ENCODE peak calls at places on chromosomes 13 and 19, in nine cellular contexts. One of them, this sample, is unnamed.

GRCh38 chr19:44626067-44626624 is 12.8 kb downstream of the IGSF23 start:
- DNase-seq in GOT3: no peak
- DNase-seq in substantia nigra: no peak
- DNase-seq in MG63: peak
- DNase-seq in ureter: no peak
- DNase-seq in stimulated activated naive CD4-positive, alpha-beta T cell: no peak
- DNase-seq in naive thymus-derived CD8-positive, alpha-beta T cell: no peak
- DNase-seq in G401: no peak
- DNase-seq in PC-9: peak
- DNase-seq in this sample: peak

GRCh38 chr13:98405690-98406344 is 171.1 kb downstream of the STK24 start:
- DNase-seq in GOT3: no peak
- DNase-seq in substantia nigra: no peak
- DNase-seq in MG63: no peak
- DNase-seq in ureter: no peak
- DNase-seq in stimulated activated naive CD4-positive, alpha-beta T cell: no peak
- DNase-seq in naive thymus-derived CD8-positive, alpha-beta T cell: no peak
- DNase-seq in G401: peak
- DNase-seq in PC-9: no peak
- DNase-seq in this sample: no peak

GRCh38 chr13:107209811-107210210 is 641.9 kb upstream of the ARGLU1 start:
- DNase-seq in GOT3: no peak
- DNase-seq in substantia nigra: no peak
- DNase-seq in MG63: no peak
- DNase-seq in ureter: no peak
- DNase-seq in stimulated activated naive CD4-positive, alpha-beta T cell: no peak
- DNase-seq in naive thymus-derived CD8-positive, alpha-beta T cell: no peak
- DNase-seq in G401: no peak
- DNase-seq in PC-9: no peak
- DNase-seq in this sample: no peak

GRCh38 chr13:98216711-98217110 is 39.6 kb upstream of the RNF113B start:
- DNase-seq in GOT3: no peak
- DNase-seq in substantia nigra: no peak
- DNase-seq in MG63: no peak
- DNase-seq in ureter: no peak
- DNase-seq in stimulated activated naive CD4-positive, alpha-beta T cell: no peak
- DNase-seq in naive thymus-derived CD8-positive, alpha-beta T cell: no peak
- DNase-seq in G401: no peak
- DNase-seq in PC-9: no peak
- DNase-seq in this sample: no peak

GRCh38 chr13:23399254-23399796 is 34.2 kb downstream of the SACS start:
- DNase-seq in GOT3: no peak
- DNase-seq in substantia nigra: no peak
- DNase-seq in MG63: no peak
- DNase-seq in ureter: no peak
- DNase-seq in stimulated activated naive CD4-positive, alpha-beta T cell: no peak
- DNase-seq in naive thymus-derived CD8-positive, alpha-beta T cell: no peak
- DNase-seq in G401: no peak
- DNase-seq in PC-9: no peak
- DNase-seq in this sample: peak

GRCh38 chr13:102680842-102681725 is 13.8 kb downstream of the METTL21C start:
- DNase-seq in GOT3: no peak
- DNase-seq in substantia nigra: no peak
- DNase-seq in MG63: no peak
- DNase-seq in ureter: no peak
- DNase-seq in stimulated activated naive CD4-positive, alpha-beta T cell: peak
- DNase-seq in naive thymus-derived CD8-positive, alpha-beta T cell: no peak
- DNase-seq in G401: no peak
- DNase-seq in PC-9: no peak
- DNase-seq in this sample: no peak

GRCh38 chr13:98216135-98216565 is 39.1 kb upstream of the RNF113B start:
- DNase-seq in GOT3: no peak
- DNase-seq in substantia nigra: no peak
- DNase-seq in MG63: peak
- DNase-seq in ureter: no peak
- DNase-seq in stimulated activated naive CD4-positive, alpha-beta T cell: no peak
- DNase-seq in naive thymus-derived CD8-positive, alpha-beta T cell: no peak
- DNase-seq in G401: peak
- DNase-seq in PC-9: peak
- DNase-seq in this sample: peak

GRCh38 chr19:53055117-53055516 is 10.6 kb downstream of the ERVV-2 start:
- DNase-seq in GOT3: no peak
- DNase-seq in substantia nigra: no peak
- DNase-seq in MG63: no peak
- DNase-seq in ureter: no peak
- DNase-seq in stimulated activated naive CD4-positive, alpha-beta T cell: no peak
- DNase-seq in naive thymus-derived CD8-positive, alpha-beta T cell: no peak
- DNase-seq in G401: no peak
- DNase-seq in PC-9: peak
- DNase-seq in this sample: peak

GRCh38 chr13:102852556-102852955 is 6.7 kb downstream of the ERCC5 start:
- DNase-seq in GOT3: no peak
- DNase-seq in substantia nigra: no peak
- DNase-seq in MG63: no peak
- DNase-seq in ureter: no peak
- DNase-seq in stimulated activated naive CD4-positive, alpha-beta T cell: no peak
- DNase-seq in naive thymus-derived CD8-positive, alpha-beta T cell: no peak
- DNase-seq in G401: no peak
- DNase-seq in PC-9: no peak
- DNase-seq in this sample: no peak

GRCh38 chr13:39253774-39254173 is 215.5 kb downstream of the NHLRC3 start:
- DNase-seq in GOT3: no peak
- DNase-seq in substantia nigra: no peak
- DNase-seq in MG63: peak
- DNase-seq in ureter: no peak
- DNase-seq in stimulated activated naive CD4-positive, alpha-beta T cell: no peak
- DNase-seq in naive thymus-derived CD8-positive, alpha-beta T cell: no peak
- DNase-seq in G401: no peak
- DNase-seq in PC-9: no peak
- DNase-seq in this sample: no peak

GRCh38 chr13:109986851-109987250 is 200.5 kb upstream of the IRS2 start:
- DNase-seq in GOT3: no peak
- DNase-seq in substantia nigra: no peak
- DNase-seq in MG63: no peak
- DNase-seq in ureter: no peak
- DNase-seq in stimulated activated naive CD4-positive, alpha-beta T cell: no peak
- DNase-seq in naive thymus-derived CD8-positive, alpha-beta T cell: no peak
- DNase-seq in G401: no peak
- DNase-seq in PC-9: no peak
- DNase-seq in this sample: no peak

GRCh38 chr19:49592486-49593232 is 1.7 kb downstream of the PRR12 start:
- DNase-seq in GOT3: no peak
- DNase-seq in substantia nigra: no peak
- DNase-seq in MG63: no peak
- DNase-seq in ureter: no peak
- DNase-seq in stimulated activated naive CD4-positive, alpha-beta T cell: peak
- DNase-seq in naive thymus-derived CD8-positive, alpha-beta T cell: no peak
- DNase-seq in G401: peak
- DNase-seq in PC-9: peak
- DNase-seq in this sample: peak

GRCh38 chr19:9431475-9431874 is 3.9 kb downstream of the ZNF266 start:
- DNase-seq in GOT3: no peak
- DNase-seq in substantia nigra: no peak
- DNase-seq in MG63: peak
- DNase-seq in ureter: no peak
- DNase-seq in stimulated activated naive CD4-positive, alpha-beta T cell: no peak
- DNase-seq in naive thymus-derived CD8-positive, alpha-beta T cell: peak
- DNase-seq in G401: no peak
- DNase-seq in PC-9: no peak
- DNase-seq in this sample: peak

GRCh38 chr19:996051-996838 is 4.0 kb upstream of the GRIN3B start:
- DNase-seq in GOT3: no peak
- DNase-seq in substantia nigra: no peak
- DNase-seq in MG63: no peak
- DNase-seq in ureter: no peak
- DNase-seq in stimulated activated naive CD4-positive, alpha-beta T cell: peak
- DNase-seq in naive thymus-derived CD8-positive, alpha-beta T cell: peak
- DNase-seq in G401: no peak
- DNase-seq in PC-9: no peak
- DNase-seq in this sample: peak

GRCh38 chr13:89375839-89376238 is 1704.7 kb downstream of the SLITRK5 start:
- DNase-seq in GOT3: no peak
- DNase-seq in substantia nigra: no peak
- DNase-seq in MG63: peak
- DNase-seq in ureter: no peak
- DNase-seq in stimulated activated naive CD4-positive, alpha-beta T cell: no peak
- DNase-seq in naive thymus-derived CD8-positive, alpha-beta T cell: no peak
- DNase-seq in G401: peak
- DNase-seq in PC-9: no peak
- DNase-seq in this sample: no peak

GRCh38 chr13:70087247-70087646 is 20.4 kb upstream of the ATXN8OS start:
- DNase-seq in GOT3: no peak
- DNase-seq in substantia nigra: no peak
- DNase-seq in MG63: no peak
- DNase-seq in ureter: no peak
- DNase-seq in stimulated activated naive CD4-positive, alpha-beta T cell: no peak
- DNase-seq in naive thymus-derived CD8-positive, alpha-beta T cell: no peak
- DNase-seq in G401: no peak
- DNase-seq in PC-9: no peak
- DNase-seq in this sample: peak

GRCh38 chr19:3586124-3586626 is 897 bp downstream of the GIPC3 start:
- DNase-seq in GOT3: no peak
- DNase-seq in substantia nigra: no peak
- DNase-seq in MG63: no peak
- DNase-seq in ureter: no peak
- DNase-seq in stimulated activated naive CD4-positive, alpha-beta T cell: no peak
- DNase-seq in naive thymus-derived CD8-positive, alpha-beta T cell: peak
- DNase-seq in G401: no peak
- DNase-seq in PC-9: no peak
- DNase-seq in this sample: no peak

GRCh38 chr19:41801682-41802317 is 5.4 kb downstream of the CEACAM3 start:
- DNase-seq in GOT3: no peak
- DNase-seq in substantia nigra: no peak
- DNase-seq in MG63: no peak
- DNase-seq in ureter: no peak
- DNase-seq in stimulated activated naive CD4-positive, alpha-beta T cell: no peak
- DNase-seq in naive thymus-derived CD8-positive, alpha-beta T cell: no peak
- DNase-seq in G401: no peak
- DNase-seq in PC-9: peak
- DNase-seq in this sample: no peak

GRCh38 chr13:28488376-28489005 is 6.4 kb downstream of the FLT1 start:
- DNase-seq in GOT3: no peak
- DNase-seq in substantia nigra: no peak
- DNase-seq in MG63: no peak
- DNase-seq in ureter: no peak
- DNase-seq in stimulated activated naive CD4-positive, alpha-beta T cell: no peak
- DNase-seq in naive thymus-derived CD8-positive, alpha-beta T cell: no peak
- DNase-seq in G401: no peak
- DNase-seq in PC-9: no peak
- DNase-seq in this sample: no peak

GRCh38 chr13:23554000-23554399 is 16.2 kb upstream of the TNFRSF19 start:
- DNase-seq in GOT3: no peak
- DNase-seq in substantia nigra: no peak
- DNase-seq in MG63: peak
- DNase-seq in ureter: no peak
- DNase-seq in stimulated activated naive CD4-positive, alpha-beta T cell: no peak
- DNase-seq in naive thymus-derived CD8-positive, alpha-beta T cell: no peak
- DNase-seq in G401: no peak
- DNase-seq in PC-9: no peak
- DNase-seq in this sample: no peak

GRCh38 chr13:104980571-104980970 is 1554.9 kb downstream of the EFNB2 start:
- DNase-seq in GOT3: no peak
- DNase-seq in substantia nigra: no peak
- DNase-seq in MG63: no peak
- DNase-seq in ureter: no peak
- DNase-seq in stimulated activated naive CD4-positive, alpha-beta T cell: no peak
- DNase-seq in naive thymus-derived CD8-positive, alpha-beta T cell: no peak
- DNase-seq in G401: no peak
- DNase-seq in PC-9: no peak
- DNase-seq in this sample: no peak

GRCh38 chr13:112010714-112011113 is 56.2 kb upstream of the SOX1 start:
- DNase-seq in GOT3: no peak
- DNase-seq in substantia nigra: no peak
- DNase-seq in MG63: no peak
- DNase-seq in ureter: no peak
- DNase-seq in stimulated activated naive CD4-positive, alpha-beta T cell: no peak
- DNase-seq in naive thymus-derived CD8-positive, alpha-beta T cell: no peak
- DNase-seq in G401: no peak
- DNase-seq in PC-9: no peak
- DNase-seq in this sample: no peak

GRCh38 chr19:6536138-6536671 is 5.4 kb downstream of the TNFSF9 start:
- DNase-seq in GOT3: no peak
- DNase-seq in substantia nigra: no peak
- DNase-seq in MG63: peak
- DNase-seq in ureter: peak
- DNase-seq in stimulated activated naive CD4-positive, alpha-beta T cell: peak
- DNase-seq in naive thymus-derived CD8-positive, alpha-beta T cell: peak
- DNase-seq in G401: peak
- DNase-seq in PC-9: peak
- DNase-seq in this sample: peak

GRCh38 chr19:52191374-52191773 is 1.5 kb downstream of the PPP2R1A start:
- DNase-seq in GOT3: no peak
- DNase-seq in substantia nigra: no peak
- DNase-seq in MG63: no peak
- DNase-seq in ureter: no peak
- DNase-seq in stimulated activated naive CD4-positive, alpha-beta T cell: no peak
- DNase-seq in naive thymus-derived CD8-positive, alpha-beta T cell: no peak
- DNase-seq in G401: no peak
- DNase-seq in PC-9: no peak
- DNase-seq in this sample: no peak